ENCODE peak calls at places on chromosomes 11 and 22, in five cellular contexts. W, E, Z, J and B are unnamed samples.
A peak's percentile ranks its signal among the peaks of the same experiment; 100 is the strongest.

GRCh38 chr11:14645985-14646900 is 2.6 kb downstream of the PDE3B start:
- DNase-seq in Z (no peak), E (peak; percentile 41), W (no peak), J (peak; percentile 28), B (no peak)

GRCh38 chr11:2257023-2257700 is 13.2 kb downstream of the ASCL2 start:
- DNase-seq in Z (no peak), E (no peak), J (no peak), W (no peak), B (no peak)

GRCh38 chr11:14522245-14522644 is 2.1 kb upstream of the PSMA1 start:
- DNase-seq in W (no peak), J (no peak), Z (no peak), E (no peak), B (no peak)

GRCh38 chr11:63505857-63506528 is at the start of gene LGALS12:
- DNase-seq in W (no peak), J (no peak), Z (no peak), E (no peak), B (no peak)

GRCh38 chr11:76606102-76606793 is 64.3 kb downstream of the LRRC32 start:
- DNase-seq in Z (no peak), E (no peak), W (no peak), J (no peak), B (no peak)

GRCh38 chr11:115606223-115607220 is 102.3 kb upstream of the CADM1 start:
- DNase-seq in E (no peak), J (no peak), Z (no peak), W (no peak), B (no peak)

GRCh38 chr22:49090061-49090852 is 737.4 kb downstream of the BRD1 start:
- DNase-seq in Z (no peak), J (no peak), E (no peak), W (no peak), B (no peak)

GRCh38 chr11:112811781-112812180 is 149.4 kb upstream of the NCAM1 start:
- DNase-seq in Z (no peak), J (no peak), W (no peak), E (no peak), B (no peak)

GRCh38 chr11:2156416-2157182 is 4.4 kb downstream of the INS start:
- DNase-seq in W (peak; percentile 42), J (peak; percentile 78), Z (no peak), E (peak; percentile 66), B (peak; percentile 26)

GRCh38 chr11:10864688-10865087 is 6.8 kb upstream of the ZBED5 start:
- DNase-seq in W (no peak), J (no peak), Z (no peak), E (no peak), B (no peak)

GRCh38 chr22:40415531-40416266 is 45.3 kb downstream of the SGSM3 start:
- DNase-seq in J (peak; percentile 63), Z (peak; percentile 43), W (no peak), E (no peak), B (no peak)

GRCh38 chr11:45446426-45446825 is 160.3 kb upstream of the SYT13 start:
- DNase-seq in J (no peak), E (no peak), W (no peak), Z (no peak), B (no peak)

GRCh38 chr22:38924197-38924952 is 33.0 kb upstream of the APOBEC3A start:
- DNase-seq in W (peak; percentile 95), J (no peak), Z (peak; percentile 75), E (no peak), B (peak; percentile 81)

GRCh38 chr11:130449996-130450419 is 1.6 kb downstream of the ADAMTS15 start:
- DNase-seq in W (no peak), E (no peak), J (no peak), Z (no peak), B (peak; percentile 90)

GRCh38 chr22:22397292-22397870 is 111.2 kb downstream of the ZNF280B start:
- DNase-seq in J (no peak), W (peak; percentile 65), E (no peak), Z (no peak), B (peak; percentile 41)

GRCh38 chr11:116990061-116990473 is 108.2 kb downstream of the SIK3 start:
- DNase-seq in E (no peak), J (no peak), Z (no peak), W (no peak), B (peak; percentile 33)

GRCh38 chr22:46881373-46882118 is 119.1 kb downstream of the TBC1D22A start:
- DNase-seq in W (peak; percentile 37), Z (no peak), J (no peak), E (no peak), B (peak; percentile 8)

GRCh38 chr22:50506611-50507420 is 686 bp downstream of the LMF2 start:
- DNase-seq in W (no peak), E (no peak), Z (no peak), J (no peak), B (no peak)

GRCh38 chr22:32617271-32617670 is 142.7 kb downstream of the FBXO7 start:
- DNase-seq in Z (no peak), J (no peak), E (no peak), W (peak; percentile 41), B (peak; percentile 36)

GRCh38 chr11:104891135-104891534 is 7.1 kb downstream of the CASP12 start:
- DNase-seq in W (no peak), Z (no peak), E (no peak), J (no peak), B (no peak)

GRCh38 chr22:22196018-22196533 is 48.5 kb upstream of the VPREB1 start:
- DNase-seq in W (no peak), Z (no peak), J (peak; percentile 55), E (no peak), B (no peak)